ENCODE peak calls at places on chromosome 13, in seven cellular contexts. One of them, this sample, is unnamed.

GRCh38 chr13:36193151-36193855 is 21.1 kb downstream of the SOHLH2 start:
- DNase-seq in heart right ventricle: no peak
- DNase-seq in heart left ventricle: no peak
- DNase-seq in cardiac fibroblast: peak
- DNase-seq in AG09319: no peak
- DNase-seq in GM20000: no peak
- DNase-seq in bronchial epithelial cell: peak
- DNase-seq in this sample: no peak

GRCh38 chr13:98284677-98285076 is 107.6 kb upstream of the RNF113B start:
- DNase-seq in heart left ventricle: no peak
- DNase-seq in cardiac fibroblast: no peak
- DNase-seq in bronchial epithelial cell: no peak
- DNase-seq in AG09319: no peak
- DNase-seq in heart right ventricle: no peak
- DNase-seq in GM20000: no peak
- DNase-seq in this sample: no peak

GRCh38 chr13:53098455-53098854 is 69.8 kb downstream of the OLFM4 start:
- DNase-seq in heart right ventricle: no peak
- DNase-seq in GM20000: no peak
- DNase-seq in heart left ventricle: no peak
- DNase-seq in bronchial epithelial cell: no peak
- DNase-seq in AG09319: no peak
- DNase-seq in cardiac fibroblast: no peak
- DNase-seq in this sample: no peak

GRCh38 chr13:52411629-52412028 is 5.7 kb upstream of the THSD1 start:
- DNase-seq in cardiac fibroblast: peak
- DNase-seq in AG09319: no peak
- DNase-seq in heart left ventricle: no peak
- DNase-seq in heart right ventricle: no peak
- DNase-seq in bronchial epithelial cell: peak
- DNase-seq in GM20000: peak
- DNase-seq in this sample: no peak

GRCh38 chr13:59521549-59521948 is 642.2 kb downstream of the DIAPH3 start:
- DNase-seq in AG09319: no peak
- DNase-seq in heart right ventricle: no peak
- DNase-seq in GM20000: no peak
- DNase-seq in bronchial epithelial cell: no peak
- DNase-seq in cardiac fibroblast: no peak
- DNase-seq in heart left ventricle: no peak
- DNase-seq in this sample: no peak

GRCh38 chr13:20128459-20128927 is 32.4 kb downstream of the GJA3 start:
- DNase-seq in heart left ventricle: no peak
- DNase-seq in bronchial epithelial cell: no peak
- DNase-seq in cardiac fibroblast: no peak
- DNase-seq in AG09319: no peak
- DNase-seq in heart right ventricle: no peak
- DNase-seq in GM20000: no peak
- DNase-seq in this sample: no peak

GRCh38 chr13:72258340-72258981 is 391.5 kb upstream of the DACH1 start:
- DNase-seq in GM20000: no peak
- DNase-seq in bronchial epithelial cell: no peak
- DNase-seq in cardiac fibroblast: no peak
- DNase-seq in heart left ventricle: no peak
- DNase-seq in AG09319: no peak
- DNase-seq in heart right ventricle: no peak
- DNase-seq in this sample: no peak

GRCh38 chr13:78826936-78827335 is 168.0 kb upstream of the OBI1 start:
- DNase-seq in heart right ventricle: no peak
- DNase-seq in AG09319: no peak
- DNase-seq in heart left ventricle: no peak
- DNase-seq in cardiac fibroblast: no peak
- DNase-seq in GM20000: no peak
- DNase-seq in bronchial epithelial cell: no peak
- DNase-seq in this sample: no peak

GRCh38 chr13:24851546-24851945 is 87.6 kb downstream of the RNF17 start:
- DNase-seq in GM20000: no peak
- DNase-seq in AG09319: no peak
- DNase-seq in bronchial epithelial cell: peak
- DNase-seq in heart right ventricle: no peak
- DNase-seq in heart left ventricle: no peak
- DNase-seq in cardiac fibroblast: peak
- DNase-seq in this sample: no peak

GRCh38 chr13:30739646-30740642 is 4.6 kb downstream of the ALOX5AP start:
- DNase-seq in cardiac fibroblast: peak
- DNase-seq in heart right ventricle: no peak
- DNase-seq in bronchial epithelial cell: peak
- DNase-seq in AG09319: no peak
- DNase-seq in GM20000: peak
- DNase-seq in heart left ventricle: no peak
- DNase-seq in this sample: no peak

GRCh38 chr13:35879111-35879510 is 252.1 kb downstream of the DCLK1 start:
- DNase-seq in GM20000: no peak
- DNase-seq in heart left ventricle: no peak
- DNase-seq in bronchial epithelial cell: no peak
- DNase-seq in cardiac fibroblast: no peak
- DNase-seq in AG09319: no peak
- DNase-seq in heart right ventricle: no peak
- DNase-seq in this sample: no peak

GRCh38 chr13:27014406-27015359 is 156.9 kb downstream of the USP12 start:
- DNase-seq in heart left ventricle: no peak
- DNase-seq in cardiac fibroblast: no peak
- DNase-seq in bronchial epithelial cell: no peak
- DNase-seq in GM20000: no peak
- DNase-seq in AG09319: no peak
- DNase-seq in heart right ventricle: no peak
- DNase-seq in this sample: no peak

GRCh38 chr13:99746857-99747710 is 224.5 kb downstream of the ZIC5 start:
- DNase-seq in heart left ventricle: no peak
- DNase-seq in AG09319: no peak
- DNase-seq in cardiac fibroblast: no peak
- DNase-seq in bronchial epithelial cell: no peak
- DNase-seq in heart right ventricle: no peak
- DNase-seq in GM20000: no peak
- DNase-seq in this sample: no peak

GRCh38 chr13:75544681-75545333 is 4.8 kb upstream of the UCHL3 start:
- DNase-seq in heart right ventricle: no peak
- DNase-seq in bronchial epithelial cell: peak
- DNase-seq in AG09319: peak
- DNase-seq in cardiac fibroblast: peak
- DNase-seq in heart left ventricle: no peak
- DNase-seq in GM20000: no peak
- DNase-seq in this sample: no peak

GRCh38 chr13:38417727-38418126 is 68.1 kb downstream of the UFM1 start:
- DNase-seq in bronchial epithelial cell: peak
- DNase-seq in AG09319: no peak
- DNase-seq in heart right ventricle: no peak
- DNase-seq in GM20000: peak
- DNase-seq in heart left ventricle: no peak
- DNase-seq in cardiac fibroblast: peak
- DNase-seq in this sample: no peak

GRCh38 chr13:64278493-64278892 is 2862.8 kb upstream of the PCDH20 start:
- DNase-seq in bronchial epithelial cell: no peak
- DNase-seq in GM20000: no peak
- DNase-seq in heart right ventricle: no peak
- DNase-seq in cardiac fibroblast: peak
- DNase-seq in heart left ventricle: no peak
- DNase-seq in AG09319: no peak
- DNase-seq in this sample: no peak

GRCh38 chr13:50457430-50458393 is 385.8 kb downstream of the DLEU7 start:
- DNase-seq in cardiac fibroblast: no peak
- DNase-seq in bronchial epithelial cell: no peak
- DNase-seq in heart left ventricle: no peak
- DNase-seq in heart right ventricle: no peak
- DNase-seq in GM20000: no peak
- DNase-seq in AG09319: no peak
- DNase-seq in this sample: no peak

GRCh38 chr13:40082644-40083043 is 427.2 kb downstream of the COG6 start:
- DNase-seq in AG09319: no peak
- DNase-seq in heart right ventricle: peak
- DNase-seq in cardiac fibroblast: no peak
- DNase-seq in heart left ventricle: no peak
- DNase-seq in GM20000: no peak
- DNase-seq in bronchial epithelial cell: no peak
- DNase-seq in this sample: no peak
- TF ChIP-seq CTCF in AG09319: no peak
- TF ChIP-seq CTCF in heart right ventricle: no peak
- TF ChIP-seq CTCF in cardiac fibroblast: no peak
- TF ChIP-seq CTCF in heart left ventricle: no peak
- TF ChIP-seq CTCF in GM20000: no peak
- TF ChIP-seq CTCF in bronchial epithelial cell: no peak
- TF ChIP-seq CTCF in this sample: no peak

GRCh38 chr13:25980255-25980654 is 71.6 kb downstream of the SHISA2 start:
- DNase-seq in heart right ventricle: no peak
- DNase-seq in GM20000: no peak
- DNase-seq in AG09319: no peak
- DNase-seq in heart left ventricle: no peak
- DNase-seq in cardiac fibroblast: peak
- DNase-seq in bronchial epithelial cell: no peak
- DNase-seq in this sample: no peak

GRCh38 chr13:25982908-25983307 is 68.9 kb downstream of the SHISA2 start:
- DNase-seq in GM20000: no peak
- DNase-seq in heart left ventricle: no peak
- DNase-seq in AG09319: no peak
- DNase-seq in bronchial epithelial cell: no peak
- DNase-seq in heart right ventricle: no peak
- DNase-seq in cardiac fibroblast: no peak
- DNase-seq in this sample: no peak

GRCh38 chr13:25977671-25978070 is 74.1 kb downstream of the SHISA2 start:
- DNase-seq in heart right ventricle: no peak
- DNase-seq in AG09319: no peak
- DNase-seq in bronchial epithelial cell: no peak
- DNase-seq in heart left ventricle: no peak
- DNase-seq in cardiac fibroblast: no peak
- DNase-seq in GM20000: no peak
- DNase-seq in this sample: no peak

GRCh38 chr13:25978961-25979360 is 72.9 kb downstream of the SHISA2 start:
- DNase-seq in AG09319: no peak
- DNase-seq in heart left ventricle: no peak
- DNase-seq in cardiac fibroblast: no peak
- DNase-seq in GM20000: no peak
- DNase-seq in bronchial epithelial cell: no peak
- DNase-seq in heart right ventricle: no peak
- DNase-seq in this sample: no peak

GRCh38 chr13:25981060-25981459 is 70.8 kb downstream of the SHISA2 start:
- DNase-seq in cardiac fibroblast: no peak
- DNase-seq in GM20000: no peak
- DNase-seq in heart right ventricle: no peak
- DNase-seq in AG09319: no peak
- DNase-seq in heart left ventricle: no peak
- DNase-seq in bronchial epithelial cell: no peak
- DNase-seq in this sample: no peak
- TF ChIP-seq CTCF in cardiac fibroblast: no peak
- TF ChIP-seq CTCF in GM20000: no peak
- TF ChIP-seq CTCF in heart right ventricle: no peak
- TF ChIP-seq CTCF in AG09319: no peak
- TF ChIP-seq CTCF in heart left ventricle: no peak
- TF ChIP-seq CTCF in bronchial epithelial cell: no peak
- TF ChIP-seq CTCF in this sample: no peak

DNA sequence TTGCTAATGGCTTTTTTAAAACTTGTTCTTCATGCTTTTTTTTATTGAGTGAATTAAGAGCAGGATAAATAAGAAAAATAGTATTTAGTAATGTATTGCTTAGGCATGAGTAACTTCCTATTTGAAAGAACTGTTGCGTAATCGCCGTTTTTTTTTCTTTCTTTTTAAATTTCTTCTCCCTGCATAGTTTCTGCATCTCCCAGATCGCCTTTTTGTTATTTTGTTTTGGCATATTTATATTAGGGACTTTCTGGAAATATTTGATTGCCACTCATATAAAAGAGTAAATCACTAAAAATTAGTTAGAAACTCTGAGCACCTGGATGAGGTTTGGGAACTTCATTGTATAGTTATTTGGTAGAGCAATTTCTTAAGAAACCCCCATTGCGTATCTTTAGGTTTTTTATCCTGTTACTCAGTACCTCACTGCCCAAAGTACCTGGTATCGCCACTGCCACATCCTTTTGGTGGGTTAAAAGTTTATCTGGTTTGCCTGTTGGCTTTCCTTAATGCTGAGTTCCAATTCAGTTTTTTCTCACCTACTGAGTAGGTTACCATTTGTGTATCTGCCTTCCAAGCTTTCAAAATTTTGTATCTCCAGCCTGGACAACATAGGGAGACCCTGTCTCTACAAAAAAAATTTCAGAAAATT is 36.2 kb upstream of the LPAR6 start:
- DNase-seq in bronchial epithelial cell: peak
- DNase-seq in heart left ventricle: no peak
- DNase-seq in heart right ventricle: no peak
- DNase-seq in cardiac fibroblast: peak
- DNase-seq in GM20000: no peak
- DNase-seq in AG09319: no peak
- DNase-seq in this sample: no peak
- TF ChIP-seq CTCF in bronchial epithelial cell: no peak
- TF ChIP-seq CTCF in heart left ventricle: no peak
- TF ChIP-seq CTCF in heart right ventricle: no peak
- TF ChIP-seq CTCF in cardiac fibroblast: no peak
- TF ChIP-seq CTCF in GM20000: no peak
- TF ChIP-seq CTCF in AG09319: no peak
- TF ChIP-seq CTCF in this sample: no peak

GRCh38 chr13:41352935-41353801 is 42.1 kb downstream of the NAA16 start:
- DNase-seq in heart left ventricle: no peak
- DNase-seq in AG09319: peak
- DNase-seq in heart right ventricle: peak
- DNase-seq in GM20000: peak
- DNase-seq in bronchial epithelial cell: peak
- DNase-seq in cardiac fibroblast: peak
- DNase-seq in this sample: no peak

GRCh38 chr13:41356788-41357187 is 45.7 kb downstream of the NAA16 start:
- DNase-seq in GM20000: no peak
- DNase-seq in heart right ventricle: no peak
- DNase-seq in AG09319: no peak
- DNase-seq in bronchial epithelial cell: peak
- DNase-seq in cardiac fibroblast: peak
- DNase-seq in heart left ventricle: no peak
- DNase-seq in this sample: no peak

DNA sequence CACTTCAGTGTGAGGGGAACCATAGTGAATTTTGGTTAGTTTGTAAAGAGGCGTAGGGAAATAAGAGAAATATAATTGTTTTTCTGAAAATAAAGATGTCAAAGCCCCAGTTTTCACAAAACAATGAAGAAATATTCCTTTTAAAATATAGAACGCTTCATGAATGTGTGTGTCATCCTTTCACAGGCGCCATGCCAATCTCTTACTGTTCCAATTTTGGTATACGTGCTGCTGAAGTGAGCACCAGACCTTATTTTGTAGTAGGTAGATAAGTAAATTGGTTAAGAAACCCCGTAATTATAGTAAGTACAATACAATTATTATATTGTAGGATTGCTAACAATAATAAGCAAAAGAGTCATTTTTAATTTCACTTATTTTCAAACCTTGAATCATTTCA is 43.3 kb downstream of the NAA16 start:
- DNase-seq in heart right ventricle: no peak
- DNase-seq in GM20000: no peak
- DNase-seq in bronchial epithelial cell: no peak
- DNase-seq in cardiac fibroblast: peak
- DNase-seq in AG09319: no peak
- DNase-seq in heart left ventricle: no peak
- DNase-seq in this sample: no peak
- TF ChIP-seq CTCF in heart right ventricle: no peak
- TF ChIP-seq CTCF in GM20000: no peak
- TF ChIP-seq CTCF in bronchial epithelial cell: no peak
- TF ChIP-seq CTCF in cardiac fibroblast: no peak
- TF ChIP-seq CTCF in AG09319: no peak
- TF ChIP-seq CTCF in heart left ventricle: no peak
- TF ChIP-seq CTCF in this sample: no peak

GRCh38 chr13:109610517-109610916 is 175.9 kb downstream of the IRS2 start:
- DNase-seq in heart right ventricle: peak
- DNase-seq in cardiac fibroblast: peak
- DNase-seq in heart left ventricle: peak
- DNase-seq in AG09319: no peak
- DNase-seq in bronchial epithelial cell: peak
- DNase-seq in GM20000: no peak
- DNase-seq in this sample: no peak
- TF ChIP-seq CTCF in heart right ventricle: peak
- TF ChIP-seq CTCF in cardiac fibroblast: peak
- TF ChIP-seq CTCF in heart left ventricle: peak
- TF ChIP-seq CTCF in AG09319: peak
- TF ChIP-seq CTCF in bronchial epithelial cell: peak
- TF ChIP-seq CTCF in GM20000: peak
- TF ChIP-seq CTCF in this sample: peak